ENCODE peak calls at places on chromosomes 16 and 17, in nine cellular contexts. One of them, this sample, is unnamed.

GRCh38 chr17:5485270-5486205 is at the start of gene DERL2:
- DNase-seq in activated effector memory CD4-positive, alpha-beta T cell treated with anti-CD3 and anti-CD28 coated beads, Interleukin-2, amount 50 U/mL, for 16 hours: no peak
- DNase-seq in H7: peak
- DNase-seq in activated CD4-positive, CD25-positive, alpha-beta regulatory T cell: no peak
- DNase-seq in activated T-cell treated with anti-CD3 and anti-CD28 coated beads, Interleukin-2, amount 50 U/mL, for 72 hours: no peak
- DNase-seq in NCI-H2081: peak
- DNase-seq in ELF-1: peak
- DNase-seq in ecto neural progenitor cell: no peak
- DNase-seq in heart right ventricle: no peak
- DNase-seq in this sample: no peak

GRCh38 chr16:49335828-49336227 is 37.8 kb upstream of the C16orf78 start:
- DNase-seq in NCI-H2081: no peak
- DNase-seq in ecto neural progenitor cell: peak
- DNase-seq in activated effector memory CD4-positive, alpha-beta T cell treated with anti-CD3 and anti-CD28 coated beads, Interleukin-2, amount 50 U/mL, for 16 hours: no peak
- DNase-seq in heart right ventricle: no peak
- DNase-seq in ELF-1: no peak
- DNase-seq in activated CD4-positive, CD25-positive, alpha-beta regulatory T cell: no peak
- DNase-seq in activated T-cell treated with anti-CD3 and anti-CD28 coated beads, Interleukin-2, amount 50 U/mL, for 72 hours: no peak
- DNase-seq in H7: no peak
- DNase-seq in this sample: no peak

GRCh38 chr17:6495450-6496115 is 51.3 kb downstream of the PIMREG start:
- DNase-seq in H7: peak
- DNase-seq in activated T-cell treated with anti-CD3 and anti-CD28 coated beads, Interleukin-2, amount 50 U/mL, for 72 hours: no peak
- DNase-seq in activated CD4-positive, CD25-positive, alpha-beta regulatory T cell: no peak
- DNase-seq in activated effector memory CD4-positive, alpha-beta T cell treated with anti-CD3 and anti-CD28 coated beads, Interleukin-2, amount 50 U/mL, for 16 hours: no peak
- DNase-seq in ELF-1: no peak
- DNase-seq in heart right ventricle: no peak
- DNase-seq in NCI-H2081: no peak
- DNase-seq in ecto neural progenitor cell: no peak
- DNase-seq in this sample: peak

GRCh38 chr17:57370051-57370581 is 113.8 kb downstream of the MSI2 start:
- DNase-seq in H7: peak
- DNase-seq in NCI-H2081: no peak
- DNase-seq in ELF-1: no peak
- DNase-seq in heart right ventricle: no peak
- DNase-seq in activated T-cell treated with anti-CD3 and anti-CD28 coated beads, Interleukin-2, amount 50 U/mL, for 72 hours: no peak
- DNase-seq in activated CD4-positive, CD25-positive, alpha-beta regulatory T cell: no peak
- DNase-seq in ecto neural progenitor cell: no peak
- DNase-seq in activated effector memory CD4-positive, alpha-beta T cell treated with anti-CD3 and anti-CD28 coated beads, Interleukin-2, amount 50 U/mL, for 16 hours: no peak
- DNase-seq in this sample: no peak

GRCh38 chr17:82117139-82118090 is 19.4 kb upstream of the FASN start:
- DNase-seq in H7: peak
- DNase-seq in activated effector memory CD4-positive, alpha-beta T cell treated with anti-CD3 and anti-CD28 coated beads, Interleukin-2, amount 50 U/mL, for 16 hours: no peak
- DNase-seq in activated T-cell treated with anti-CD3 and anti-CD28 coated beads, Interleukin-2, amount 50 U/mL, for 72 hours: no peak
- DNase-seq in activated CD4-positive, CD25-positive, alpha-beta regulatory T cell: no peak
- DNase-seq in NCI-H2081: no peak
- DNase-seq in ecto neural progenitor cell: no peak
- DNase-seq in heart right ventricle: no peak
- DNase-seq in ELF-1: peak
- DNase-seq in this sample: peak

GRCh38 chr17:27905524-27906237 is 12.5 kb upstream of the LYRM9 start:
- DNase-seq in NCI-H2081: no peak
- DNase-seq in heart right ventricle: no peak
- DNase-seq in ecto neural progenitor cell: no peak
- DNase-seq in activated effector memory CD4-positive, alpha-beta T cell treated with anti-CD3 and anti-CD28 coated beads, Interleukin-2, amount 50 U/mL, for 16 hours: no peak
- DNase-seq in H7: no peak
- DNase-seq in activated T-cell treated with anti-CD3 and anti-CD28 coated beads, Interleukin-2, amount 50 U/mL, for 72 hours: no peak
- DNase-seq in ELF-1: no peak
- DNase-seq in activated CD4-positive, CD25-positive, alpha-beta regulatory T cell: no peak
- DNase-seq in this sample: no peak

GRCh38 chr17:63475491-63476412 is 1.1 kb upstream of the ACE start:
- DNase-seq in H7: peak
- DNase-seq in ELF-1: peak
- DNase-seq in ecto neural progenitor cell: no peak
- DNase-seq in activated CD4-positive, CD25-positive, alpha-beta regulatory T cell: no peak
- DNase-seq in NCI-H2081: no peak
- DNase-seq in heart right ventricle: no peak
- DNase-seq in activated effector memory CD4-positive, alpha-beta T cell treated with anti-CD3 and anti-CD28 coated beads, Interleukin-2, amount 50 U/mL, for 16 hours: no peak
- DNase-seq in activated T-cell treated with anti-CD3 and anti-CD28 coated beads, Interleukin-2, amount 50 U/mL, for 72 hours: no peak
- DNase-seq in this sample: no peak

GRCh38 chr17:36931697-36932382 is 5.4 kb upstream of the LHX1 start:
- DNase-seq in ELF-1: no peak
- DNase-seq in H7: peak
- DNase-seq in heart right ventricle: no peak
- DNase-seq in NCI-H2081: peak
- DNase-seq in activated T-cell treated with anti-CD3 and anti-CD28 coated beads, Interleukin-2, amount 50 U/mL, for 72 hours: no peak
- DNase-seq in ecto neural progenitor cell: peak
- DNase-seq in activated effector memory CD4-positive, alpha-beta T cell treated with anti-CD3 and anti-CD28 coated beads, Interleukin-2, amount 50 U/mL, for 16 hours: peak
- DNase-seq in activated CD4-positive, CD25-positive, alpha-beta regulatory T cell: no peak
- DNase-seq in this sample: peak

GRCh38 chr17:4318596-4318995 is 47.9 kb downstream of the UBE2G1 start:
- DNase-seq in H7: no peak
- DNase-seq in ecto neural progenitor cell: no peak
- DNase-seq in heart right ventricle: no peak
- DNase-seq in NCI-H2081: no peak
- DNase-seq in activated effector memory CD4-positive, alpha-beta T cell treated with anti-CD3 and anti-CD28 coated beads, Interleukin-2, amount 50 U/mL, for 16 hours: no peak
- DNase-seq in activated CD4-positive, CD25-positive, alpha-beta regulatory T cell: no peak
- DNase-seq in activated T-cell treated with anti-CD3 and anti-CD28 coated beads, Interleukin-2, amount 50 U/mL, for 72 hours: no peak
- DNase-seq in ELF-1: no peak
- DNase-seq in this sample: no peak

GRCh38 chr17:38868095-38868967 is 1.5 kb upstream of the LASP1 start:
- DNase-seq in ELF-1: peak
- DNase-seq in activated T-cell treated with anti-CD3 and anti-CD28 coated beads, Interleukin-2, amount 50 U/mL, for 72 hours: peak
- DNase-seq in heart right ventricle: peak
- DNase-seq in activated effector memory CD4-positive, alpha-beta T cell treated with anti-CD3 and anti-CD28 coated beads, Interleukin-2, amount 50 U/mL, for 16 hours: no peak
- DNase-seq in activated CD4-positive, CD25-positive, alpha-beta regulatory T cell: no peak
- DNase-seq in ecto neural progenitor cell: no peak
- DNase-seq in H7: peak
- DNase-seq in NCI-H2081: peak
- DNase-seq in this sample: no peak